ENCODE peak calls at places on chromosome 1, in seven cellular contexts. K is trophoblast cell; W is thoracic aorta; C is transverse colon; T is kidney; J is naive thymus-derived CD4-positive, alpha-beta T cell; U is hepatocyte. I is an unnamed sample.

GRCh38 chr1:148318123-148318899 is 164.8 kb downstream of the PPIAL4G start:
- DNase-seq in K (peak; percentile 12), U (no peak), T (no peak), J (no peak), W (no peak), C (peak; percentile 43), I (peak; percentile 72)

GRCh38 chr1:80417651-80418050 is 1383.1 kb upstream of the ADGRL2 start:
- DNase-seq in K (peak; percentile 85), C (no peak), J (no peak), T (no peak), U (no peak), W (no peak), I (no peak)

GRCh38 chr1:228082975-228083870 is 715 bp downstream of the ARF1 start:
- DNase-seq in J (no peak), C (peak; percentile 59), T (peak; percentile 93), W (no peak), U (peak; percentile 78), K (peak; percentile 37), I (peak; percentile 87)

GRCh38 chr1:187032982-187033705 is 204.4 kb downstream of the PLA2G4A start:
- DNase-seq in T (no peak), U (no peak), W (no peak), K (no peak), C (no peak), J (no peak), I (no peak)

GRCh38 chr1:165628127-165628857 is 2.7 kb upstream of the MGST3 start:
- DNase-seq in W (no peak), K (no peak), J (no peak), T (no peak), U (no peak), C (no peak), I (no peak)

GRCh38 chr1:6614019-6614952 is 755 bp downstream of the PHF13 start:
- DNase-seq in C (peak; percentile 64), W (no peak), K (peak; percentile 42), T (peak; percentile 91), U (peak; percentile 74), J (peak; percentile 23), I (peak; percentile 83)

GRCh38 chr1:27592191-27592590 is 11.8 kb downstream of the AHDC1 start:
- DNase-seq in T (no peak), C (no peak), U (no peak), W (no peak), K (no peak), J (no peak), I (no peak)

GRCh38 chr1:229190057-229190590 is 80.8 kb upstream of the RAB4A start:
- DNase-seq in W (no peak), J (no peak), C (no peak), T (no peak), K (no peak), U (no peak), I (no peak)

GRCh38 chr1:179105393-179105792 is 23.5 kb downstream of the TOR3A start:
- DNase-seq in T (no peak), U (peak; percentile 59), C (no peak), K (peak; percentile 80), J (no peak), W (no peak), I (no peak)

GRCh38 chr1:24418898-24419628 is 3.5 kb downstream of the NIPAL3 start:
- DNase-seq in K (no peak), T (peak; percentile 79), U (no peak), J (no peak), C (peak; percentile 67), W (no peak), I (peak; percentile 85)

GRCh38 chr1:247440001-247440620 is 17.8 kb downstream of the OR2B11 start:
- DNase-seq in U (no peak), K (no peak), J (no peak), W (no peak), C (no peak), T (no peak), I (no peak)

GRCh38 chr1:234775477-234776246 is 165.7 kb upstream of the IRF2BP2 start:
- DNase-seq in W (no peak), J (no peak), T (no peak), C (no peak), K (peak; percentile 42), U (no peak), I (no peak)

GRCh38 chr1:90717665-90718410 is 736 bp upstream of the BARHL2 start:
- DNase-seq in J (no peak), C (peak; percentile 42), T (no peak), U (peak; percentile 51), W (no peak), K (peak; percentile 31), I (no peak)

GRCh38 chr1:85244271-85245053 is 15.0 kb downstream of the C1orf52 start:
- DNase-seq in K (no peak), C (no peak), J (no peak), T (no peak), U (peak; percentile 30), W (no peak), I (no peak)

GRCh38 chr1:236206548-236206947 is 64.2 kb downstream of the GPR137B start:
- DNase-seq in K (peak; percentile 11), W (no peak), C (peak; percentile 8), U (peak; percentile 6), J (no peak), T (no peak), I (no peak)

GRCh38 chr1:208158640-208159541 is 85.3 kb downstream of the PLXNA2 start:
- DNase-seq in W (no peak), K (no peak), T (no peak), C (peak; percentile 72), J (no peak), U (peak; percentile 66), I (no peak)

DNA sequence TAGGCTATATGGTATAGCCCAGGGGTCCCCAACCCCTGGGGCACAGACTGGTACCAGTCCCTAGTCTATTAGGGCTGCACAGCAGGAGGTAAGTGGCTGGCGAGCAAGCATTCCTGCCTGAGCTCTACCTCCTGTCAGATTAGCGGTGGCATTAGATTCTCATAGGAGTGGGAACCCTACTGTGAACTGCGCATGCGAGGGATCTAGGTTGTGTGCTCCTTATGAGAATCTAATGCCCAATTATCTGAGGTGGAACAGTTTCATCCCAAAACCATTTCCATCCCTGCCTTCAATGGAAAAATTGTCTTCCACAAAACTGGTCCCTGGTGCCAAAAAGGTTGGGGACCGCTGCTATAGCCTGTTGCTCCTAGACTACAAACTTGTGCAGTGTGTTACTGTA is 22.8 kb upstream of the ZBTB8A start:
- DNase-seq in T (no peak), W (no peak), K (no peak), J (no peak), C (no peak), U (no peak), I (no peak)
- H3K27ac ChIP-seq in T (no peak overlapping the region), W (no peak overlapping the region), K (no peak overlapping the region), J (no peak overlapping the region), C (no peak overlapping the region), U (no peak overlapping the region), I (no peak overlapping the region)

DNA sequence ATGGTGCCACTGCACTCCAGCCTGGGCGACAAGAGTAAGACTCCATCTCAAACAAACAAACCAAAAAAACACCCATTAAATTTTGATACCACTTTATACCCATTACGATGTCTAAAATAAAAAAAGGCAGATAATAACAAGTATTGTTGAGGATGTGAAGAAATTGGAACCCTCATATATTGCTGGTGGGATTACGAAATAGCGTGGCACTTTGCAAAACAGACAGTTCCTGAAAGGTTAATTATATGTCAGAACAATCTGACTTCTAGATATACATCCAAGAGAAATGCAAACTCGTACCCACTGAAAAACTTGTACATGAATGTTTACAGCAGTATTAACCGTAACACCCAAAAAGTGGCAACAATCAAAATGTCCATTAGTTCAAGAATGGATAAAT is 70.3 kb downstream of the USP24 start:
- DNase-seq in J (no peak), W (no peak), U (no peak), C (no peak), K (no peak), T (no peak), I (no peak)
- H3K36me3 ChIP-seq in J (peaks cover 15% of the 10 kb centered on the region), W (peaks cover 15% of the 10 kb centered on the region), U (peaks cover 4% of the 10 kb centered on the region), C (no peaks in the 10 kb centered on the region), K (peaks cover 8% of the 10 kb centered on the region), T (peaks cover 25% of the 10 kb centered on the region), I (peaks cover 77% of the 10 kb centered on the region)

GRCh38 chr1:193181985-193182384 is 4.4 kb downstream of the B3GALT2 start:
- DNase-seq in W (no peak), K (no peak), J (no peak), C (no peak), U (no peak), T (no peak), I (no peak)
- H3K4me3 ChIP-seq in W (no peak overlapping the region), K (no peak overlapping the region), J (no peak overlapping the region), C (no peak overlapping the region), U (no peak overlapping the region), T (no peak overlapping the region), I (no peak overlapping the region)

DNA sequence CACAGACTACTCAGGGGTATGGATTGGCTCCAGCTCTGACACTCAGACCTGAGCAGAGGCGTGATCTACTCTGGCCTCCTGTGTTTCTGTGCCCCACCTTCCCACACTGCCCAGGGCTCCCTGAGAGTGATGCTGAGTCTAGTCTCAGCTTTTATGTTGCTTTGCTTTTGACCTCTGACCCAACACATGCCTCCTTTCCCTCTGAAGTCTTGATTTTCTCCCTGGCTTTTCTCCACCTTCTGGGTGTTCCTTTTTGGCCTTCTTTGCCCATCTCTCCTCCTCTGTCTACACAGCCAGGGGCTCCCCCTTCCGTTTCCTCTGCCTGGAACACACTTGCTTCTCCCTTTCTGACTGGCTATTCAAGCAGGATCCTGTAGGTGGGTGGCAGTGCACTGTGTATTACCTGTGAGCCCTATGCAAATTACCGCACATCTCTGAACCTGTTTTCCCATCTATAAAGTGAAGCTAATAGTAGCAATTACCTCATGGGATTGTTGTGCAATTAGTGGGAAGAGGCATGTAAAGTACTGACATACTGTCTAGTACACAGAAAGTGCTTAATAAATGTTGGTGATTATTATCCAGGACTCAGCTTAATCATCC is 13.7 kb upstream of the MEX3A start:
- DNase-seq in T (peak; percentile 16), K (no peak), J (no peak), U (no peak), C (no peak), W (no peak), I (no peak)
- H3K27ac ChIP-seq in T (no peak overlapping the region), K (peak overlapping the region; percentile 24), J (peak overlapping the region; percentile 63), U (peak overlapping the region; percentile 84), C (peak overlapping the region; percentile 80), W (peak overlapping the region; percentile 90), I (no peak overlapping the region)